ENCODE peak calls at places on chromosomes 5 and 9, in seven cellular contexts. One of them, this sample, is unnamed.

GRCh38 chr9:14136646-14137370 is 177.1 kb downstream of the NFIB start:
- DNase-seq in lower lobe of right lung: no peak
- DNase-seq in A549: no peak
- DNase-seq in coronary artery: no peak
- DNase-seq in OCI-LY7: no peak
- DNase-seq in AG10803: no peak
- DNase-seq in astrocyte of the spinal cord: no peak
- DNase-seq in this sample: no peak

GRCh38 chr5:168529361-168530234 is 493 bp downstream of the FBLL1 start:
- DNase-seq in lower lobe of right lung: no peak
- DNase-seq in AG10803: no peak
- DNase-seq in coronary artery: no peak
- DNase-seq in OCI-LY7: no peak
- DNase-seq in A549: no peak
- DNase-seq in astrocyte of the spinal cord: no peak
- DNase-seq in this sample: peak

GRCh38 chr9:98971168-98971914 is 27.6 kb downstream of the COL15A1 start:
- DNase-seq in OCI-LY7: no peak
- DNase-seq in coronary artery: peak
- DNase-seq in A549: no peak
- DNase-seq in AG10803: peak
- DNase-seq in astrocyte of the spinal cord: peak
- DNase-seq in lower lobe of right lung: no peak
- DNase-seq in this sample: peak

GRCh38 chr5:181181650-181182565 is 23.1 kb downstream of the TRIM7 start:
- DNase-seq in AG10803: peak
- DNase-seq in coronary artery: no peak
- DNase-seq in lower lobe of right lung: peak
- DNase-seq in A549: no peak
- DNase-seq in astrocyte of the spinal cord: peak
- DNase-seq in OCI-LY7: peak
- DNase-seq in this sample: peak

GRCh38 chr9:27407966-27408365 is 111.0 kb upstream of the EQTN start:
- DNase-seq in OCI-LY7: no peak
- DNase-seq in coronary artery: no peak
- DNase-seq in lower lobe of right lung: no peak
- DNase-seq in AG10803: peak
- DNase-seq in A549: no peak
- DNase-seq in astrocyte of the spinal cord: peak
- DNase-seq in this sample: peak

GRCh38 chr5:51230336-51230735 is 152.9 kb upstream of the ISL1 start:
- DNase-seq in lower lobe of right lung: no peak
- DNase-seq in astrocyte of the spinal cord: no peak
- DNase-seq in AG10803: no peak
- DNase-seq in OCI-LY7: no peak
- DNase-seq in coronary artery: no peak
- DNase-seq in A549: no peak
- DNase-seq in this sample: no peak

GRCh38 chr5:170338933-170339779 is 41.6 kb upstream of the LCP2 start:
- DNase-seq in coronary artery: peak
- DNase-seq in lower lobe of right lung: no peak
- DNase-seq in astrocyte of the spinal cord: no peak
- DNase-seq in OCI-LY7: peak
- DNase-seq in A549: no peak
- DNase-seq in AG10803: no peak
- DNase-seq in this sample: no peak

GRCh38 chr9:135440620-135441019 is 39.0 kb upstream of the PPP1R26 start:
- DNase-seq in OCI-LY7: no peak
- DNase-seq in A549: peak
- DNase-seq in astrocyte of the spinal cord: no peak
- DNase-seq in lower lobe of right lung: no peak
- DNase-seq in AG10803: no peak
- DNase-seq in coronary artery: no peak
- DNase-seq in this sample: no peak

GRCh38 chr5:72559866-72560766 is 52.9 kb upstream of the ZNF366 start:
- DNase-seq in A549: no peak
- DNase-seq in coronary artery: no peak
- DNase-seq in AG10803: no peak
- DNase-seq in OCI-LY7: no peak
- DNase-seq in lower lobe of right lung: no peak
- DNase-seq in astrocyte of the spinal cord: no peak
- DNase-seq in this sample: peak

GRCh38 chr5:68272289-68272688 is 56.7 kb downstream of the PIK3R1 start:
- DNase-seq in coronary artery: no peak
- DNase-seq in astrocyte of the spinal cord: peak
- DNase-seq in AG10803: no peak
- DNase-seq in OCI-LY7: peak
- DNase-seq in lower lobe of right lung: no peak
- DNase-seq in A549: no peak
- DNase-seq in this sample: peak

GRCh38 chr5:88666761-88667186 is 216.2 kb downstream of the MEF2C start:
- DNase-seq in OCI-LY7: no peak
- DNase-seq in lower lobe of right lung: no peak
- DNase-seq in A549: no peak
- DNase-seq in AG10803: no peak
- DNase-seq in astrocyte of the spinal cord: peak
- DNase-seq in coronary artery: no peak
- DNase-seq in this sample: peak
- H3K4me3 ChIP-seq in OCI-LY7: peak
- H3K4me3 ChIP-seq in lower lobe of right lung: peak
- H3K4me3 ChIP-seq in A549: no peak
- H3K4me3 ChIP-seq in AG10803: peak
- H3K4me3 ChIP-seq in astrocyte of the spinal cord: peak
- H3K4me3 ChIP-seq in coronary artery: peak
- H3K4me3 ChIP-seq in this sample: peak

DNA sequence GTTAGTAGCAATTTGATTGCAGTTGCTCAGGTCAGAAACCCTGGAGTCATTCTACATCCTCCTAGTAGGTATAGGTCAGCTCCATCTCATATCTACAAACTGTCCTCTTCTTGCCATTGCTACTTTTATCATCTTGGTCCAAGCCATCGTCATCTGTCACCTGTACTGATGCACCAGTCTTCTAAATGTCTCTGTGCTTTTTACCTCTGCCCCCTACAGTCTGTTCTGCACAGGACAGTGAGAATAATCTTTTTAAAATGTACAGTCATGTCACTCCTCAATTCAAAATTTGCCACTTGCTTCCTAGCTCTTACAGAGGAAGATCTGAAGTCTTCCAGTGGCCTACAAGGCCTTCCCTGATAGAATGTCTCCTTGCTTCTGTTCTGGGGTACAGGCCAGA is 6.8 kb downstream of the NNT start:
- DNase-seq in lower lobe of right lung: no peak
- DNase-seq in A549: no peak
- DNase-seq in AG10803: no peak
- DNase-seq in astrocyte of the spinal cord: no peak
- DNase-seq in coronary artery: no peak
- DNase-seq in OCI-LY7: peak
- DNase-seq in this sample: no peak
- TF ChIP-seq CTCF in lower lobe of right lung: no peak
- TF ChIP-seq CTCF in A549: no peak
- TF ChIP-seq CTCF in AG10803: peak
- TF ChIP-seq CTCF in astrocyte of the spinal cord: peak
- TF ChIP-seq CTCF in coronary artery: no peak
- TF ChIP-seq CTCF in OCI-LY7: peak
- TF ChIP-seq CTCF in this sample: peak

DNA sequence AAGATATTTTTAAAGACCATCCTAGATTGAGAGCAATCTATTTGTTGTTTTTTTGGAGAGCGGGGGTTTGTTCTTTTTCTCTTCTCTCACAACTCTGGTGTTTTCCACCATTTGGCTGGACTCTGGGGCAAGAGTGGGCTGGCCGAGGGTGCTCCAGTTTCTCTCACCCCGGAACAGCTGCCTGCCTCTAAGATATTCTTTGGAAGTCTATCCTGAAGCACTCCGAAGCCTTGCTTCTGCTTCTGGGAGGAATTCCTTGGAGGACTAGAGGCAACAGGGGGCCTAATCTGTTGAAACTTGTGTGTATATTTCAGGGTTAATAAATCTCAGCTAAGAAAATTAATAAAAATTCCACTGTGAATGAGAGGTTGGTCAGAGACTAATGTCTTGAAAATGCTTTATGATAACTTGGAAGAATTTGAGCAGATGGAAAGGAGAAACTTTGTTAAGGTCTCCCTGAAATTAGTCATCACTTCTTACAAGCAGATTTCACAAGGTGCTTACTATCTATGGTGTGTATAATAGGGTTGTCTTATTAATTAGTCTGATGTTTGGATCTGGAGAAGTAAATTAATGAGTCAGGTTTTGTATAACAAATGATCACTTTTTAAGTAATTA is 3.9 kb downstream of the MAN2A1 start:
- DNase-seq in lower lobe of right lung: no peak
- DNase-seq in AG10803: peak
- DNase-seq in OCI-LY7: no peak
- DNase-seq in astrocyte of the spinal cord: no peak
- DNase-seq in A549: no peak
- DNase-seq in coronary artery: no peak
- DNase-seq in this sample: no peak
- H3K4me3 ChIP-seq in lower lobe of right lung: no peak
- H3K4me3 ChIP-seq in AG10803: no peak
- H3K4me3 ChIP-seq in OCI-LY7: no peak
- H3K4me3 ChIP-seq in astrocyte of the spinal cord: no peak
- H3K4me3 ChIP-seq in A549: no peak
- H3K4me3 ChIP-seq in coronary artery: peak
- H3K4me3 ChIP-seq in this sample: no peak

GRCh38 chr5:128083811-128084227 is 253 bp downstream of the SLC12A2 start:
- DNase-seq in coronary artery: peak
- DNase-seq in A549: peak
- DNase-seq in AG10803: no peak
- DNase-seq in astrocyte of the spinal cord: peak
- DNase-seq in OCI-LY7: no peak
- DNase-seq in lower lobe of right lung: no peak
- DNase-seq in this sample: no peak
- TF ChIP-seq CTCF in coronary artery: no peak
- TF ChIP-seq CTCF in A549: peak
- TF ChIP-seq CTCF in AG10803: no peak
- TF ChIP-seq CTCF in astrocyte of the spinal cord: peak
- TF ChIP-seq CTCF in OCI-LY7: peak
- TF ChIP-seq CTCF in lower lobe of right lung: peak
- TF ChIP-seq CTCF in this sample: no peak

DNA sequence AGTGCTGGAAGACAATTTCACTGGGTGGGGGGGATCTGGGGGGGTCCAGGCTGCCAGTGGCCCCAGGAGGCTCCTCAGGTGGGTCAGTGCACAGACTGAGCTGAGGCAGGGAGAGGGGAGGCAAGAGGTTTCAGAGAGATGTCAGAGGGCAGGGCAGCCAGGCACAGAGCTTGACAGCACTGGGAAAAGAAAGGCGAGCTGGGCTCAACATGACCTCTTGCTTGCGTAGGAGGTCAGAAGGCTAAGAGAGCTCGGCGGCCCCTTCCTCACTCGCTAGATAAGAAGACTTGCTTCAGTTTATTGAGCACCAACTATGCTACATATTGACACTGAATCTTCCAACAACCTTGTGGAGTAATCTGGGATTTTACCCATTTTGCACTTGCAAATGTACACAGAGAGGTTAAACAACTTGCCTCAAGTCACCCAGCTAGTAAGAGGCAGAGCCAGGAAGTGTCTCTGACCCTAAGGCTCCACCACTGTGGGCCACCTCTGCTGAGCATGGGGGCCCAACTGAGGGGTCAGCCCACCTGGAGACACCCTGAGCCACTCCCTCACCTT is 3.5 kb downstream of the PDLIM7 start:
- DNase-seq in astrocyte of the spinal cord: no peak
- DNase-seq in lower lobe of right lung: no peak
- DNase-seq in OCI-LY7: no peak
- DNase-seq in coronary artery: no peak
- DNase-seq in A549: no peak
- DNase-seq in AG10803: no peak
- DNase-seq in this sample: no peak
- H3K4me3 ChIP-seq in astrocyte of the spinal cord: peak
- H3K4me3 ChIP-seq in lower lobe of right lung: no peak
- H3K4me3 ChIP-seq in OCI-LY7: no peak
- H3K4me3 ChIP-seq in coronary artery: peak
- H3K4me3 ChIP-seq in A549: peak
- H3K4me3 ChIP-seq in AG10803: peak
- H3K4me3 ChIP-seq in this sample: peak

GRCh38 chr5:141208478-141208877 is at the start of gene PCDHB12:
- DNase-seq in A549: no peak
- DNase-seq in coronary artery: no peak
- DNase-seq in astrocyte of the spinal cord: no peak
- DNase-seq in AG10803: no peak
- DNase-seq in OCI-LY7: peak
- DNase-seq in lower lobe of right lung: no peak
- DNase-seq in this sample: peak
- TF ChIP-seq CTCF in A549: peak
- TF ChIP-seq CTCF in coronary artery: no peak
- TF ChIP-seq CTCF in astrocyte of the spinal cord: no peak
- TF ChIP-seq CTCF in AG10803: peak
- TF ChIP-seq CTCF in OCI-LY7: peak
- TF ChIP-seq CTCF in lower lobe of right lung: peak
- TF ChIP-seq CTCF in this sample: no peak

GRCh38 chr9:110142253-110142652 is 65.7 kb downstream of the C9orf152 start:
- DNase-seq in astrocyte of the spinal cord: no peak
- DNase-seq in coronary artery: no peak
- DNase-seq in AG10803: no peak
- DNase-seq in A549: no peak
- DNase-seq in lower lobe of right lung: no peak
- DNase-seq in OCI-LY7: no peak
- DNase-seq in this sample: no peak
- H3K4me3 ChIP-seq in astrocyte of the spinal cord: no peak
- H3K4me3 ChIP-seq in coronary artery: no peak
- H3K4me3 ChIP-seq in AG10803: no peak
- H3K4me3 ChIP-seq in A549: no peak
- H3K4me3 ChIP-seq in lower lobe of right lung: no peak
- H3K4me3 ChIP-seq in OCI-LY7: peak
- H3K4me3 ChIP-seq in this sample: no peak

GRCh38 chr9:83919111-83919510 is 2.1 kb downstream of the KIF27 start:
- DNase-seq in AG10803: no peak
- DNase-seq in OCI-LY7: no peak
- DNase-seq in coronary artery: no peak
- DNase-seq in A549: no peak
- DNase-seq in astrocyte of the spinal cord: no peak
- DNase-seq in lower lobe of right lung: no peak
- DNase-seq in this sample: no peak
- TF ChIP-seq CTCF in AG10803: no peak
- TF ChIP-seq CTCF in OCI-LY7: no peak
- TF ChIP-seq CTCF in coronary artery: no peak
- TF ChIP-seq CTCF in A549: no peak
- TF ChIP-seq CTCF in astrocyte of the spinal cord: no peak
- TF ChIP-seq CTCF in lower lobe of right lung: no peak
- TF ChIP-seq CTCF in this sample: no peak

GRCh38 chr9:137878146-137878941 is 762 bp downstream of the CACNA1B start:
- DNase-seq in astrocyte of the spinal cord: peak
- DNase-seq in lower lobe of right lung: peak
- DNase-seq in AG10803: no peak
- DNase-seq in coronary artery: no peak
- DNase-seq in A549: no peak
- DNase-seq in OCI-LY7: no peak
- DNase-seq in this sample: peak

GRCh38 chr9:137880976-137881530 is 3.5 kb downstream of the CACNA1B start:
- DNase-seq in OCI-LY7: no peak
- DNase-seq in AG10803: no peak
- DNase-seq in astrocyte of the spinal cord: no peak
- DNase-seq in A549: no peak
- DNase-seq in lower lobe of right lung: peak
- DNase-seq in coronary artery: no peak
- DNase-seq in this sample: no peak

GRCh38 chr9:137879566-137880150 is 2.1 kb downstream of the CACNA1B start:
- DNase-seq in lower lobe of right lung: peak
- DNase-seq in AG10803: no peak
- DNase-seq in coronary artery: no peak
- DNase-seq in OCI-LY7: no peak
- DNase-seq in astrocyte of the spinal cord: no peak
- DNase-seq in A549: no peak
- DNase-seq in this sample: no peak

GRCh38 chr9:137880160-137880975 is 2.8 kb downstream of the CACNA1B start:
- DNase-seq in coronary artery: no peak
- DNase-seq in OCI-LY7: no peak
- DNase-seq in A549: no peak
- DNase-seq in astrocyte of the spinal cord: no peak
- DNase-seq in lower lobe of right lung: peak
- DNase-seq in AG10803: no peak
- DNase-seq in this sample: no peak

GRCh38 chr9:137878957-137879555 is 1.5 kb downstream of the CACNA1B start:
- DNase-seq in AG10803: no peak
- DNase-seq in astrocyte of the spinal cord: no peak
- DNase-seq in A549: no peak
- DNase-seq in OCI-LY7: no peak
- DNase-seq in lower lobe of right lung: peak
- DNase-seq in coronary artery: no peak
- DNase-seq in this sample: no peak
- H3K4me3 ChIP-seq in AG10803: no peak
- H3K4me3 ChIP-seq in astrocyte of the spinal cord: no peak
- H3K4me3 ChIP-seq in A549: no peak
- H3K4me3 ChIP-seq in OCI-LY7: no peak
- H3K4me3 ChIP-seq in lower lobe of right lung: no peak
- H3K4me3 ChIP-seq in coronary artery: peak
- H3K4me3 ChIP-seq in this sample: no peak

This sample was measured in cardiac fibroblast.